ENCODE peak calls at places on chromosomes 1 and 21, in five cellular contexts. G, X, J, T and Y are unnamed samples.

GRCh38 chr1:202210370-202210769 is 16.8 kb downstream of the LGR6 start:
- DNase-seq in G (peak; percentile 8), X (no peak), J (no peak), T (no peak), Y (no peak)

GRCh38 chr1:236009857-236010256 is 55.0 kb downstream of the NID1 start:
- DNase-seq in G (peak; percentile 83), X (no peak), J (no peak), T (no peak), Y (no peak)

GRCh38 chr21:31557421-31557955 is 102.0 kb upstream of the SOD1 start:
- DNase-seq in G (no peak), X (no peak), J (no peak), T (no peak), Y (peak; percentile 57)

GRCh38 chr1:109225248-109226077 is 11.7 kb downstream of the SARS1 start:
- DNase-seq in G (no peak), X (no peak), J (no peak), T (no peak), Y (no peak)

GRCh38 chr1:10424034-10424433 is 6.2 kb upstream of the CENPS start:
- DNase-seq in G (peak; percentile 65), X (peak; percentile 13), J (peak; percentile 16), T (no peak), Y (no peak)

GRCh38 chr1:24126672-24127023 is 14.7 kb upstream of the MYOM3 start:
- DNase-seq in G (no peak), X (no peak), J (no peak), T (no peak), Y (no peak)

GRCh38 chr1:162259859-162260455 is 116.7 kb downstream of the SPATA46 start:
- DNase-seq in G (no peak), X (no peak), J (no peak), T (no peak), Y (no peak)

GRCh38 chr1:150422541-150422940 is 58.6 kb downstream of the RPRD2 start:
- DNase-seq in G (no peak), X (no peak), J (no peak), T (no peak), Y (no peak)

GRCh38 chr1:53736290-53736689 is 2.7 kb downstream of the GLIS1 start:
- DNase-seq in G (peak; percentile 78), X (no peak), J (no peak), T (no peak), Y (no peak)

GRCh38 chr1:41416552-41417334 is 55.5 kb downstream of the FOXO6 start:
- DNase-seq in G (peak; percentile 66), X (peak; percentile 63), J (peak; percentile 48), T (peak; percentile 61), Y (peak; percentile 89)

GRCh38 chr1:203048086-203048485 is 21.8 kb downstream of the PPFIA4 start:
- DNase-seq in G (no peak), X (no peak), J (no peak), T (no peak), Y (no peak)

GRCh38 chr21:36428789-36429671 is 43.8 kb downstream of the CHAF1B start:
- DNase-seq in G (no peak), X (no peak), J (no peak), T (no peak), Y (no peak)

GRCh38 chr1:208272713-208273112 is 28.5 kb upstream of the PLXNA2 start:
- DNase-seq in G (no peak), X (no peak), J (no peak), T (no peak), Y (no peak)

GRCh38 chr1:218711021-218711420 is 365.9 kb downstream of the TGFB2 start:
- DNase-seq in G (peak; percentile 26), X (no peak), J (no peak), T (no peak), Y (no peak)

GRCh38 chr1:87331319-87332269 is 2.9 kb downstream of the LMO4 start:
- DNase-seq in G (peak; percentile 60), X (peak; percentile 83), J (peak; percentile 83), T (no peak), Y (peak; percentile 78)

GRCh38 chr1:91811363-91812025 is 74.5 kb downstream of the TGFBR3 start:
- DNase-seq in G (no peak), X (no peak), J (no peak), T (no peak), Y (no peak)

GRCh38 chr1:228178737-228179720 is 13.4 kb downstream of the IBA57 start:
- DNase-seq in G (peak; percentile 32), X (no peak), J (no peak), T (no peak), Y (no peak)

GRCh38 chr1:95321516-95321915 is 87.5 kb downstream of the RWDD3 start:
- DNase-seq in G (no peak), X (no peak), J (no peak), T (no peak), Y (no peak)

GRCh38 chr1:94490556-94490955 is 51.0 kb downstream of the F3 start:
- DNase-seq in G (no peak), X (no peak), J (no peak), T (no peak), Y (no peak)

GRCh38 chr1:217369271-217369981 is 261.5 kb downstream of the GPATCH2 start:
- DNase-seq in G (no peak), X (no peak), J (no peak), T (no peak), Y (no peak)

GRCh38 chr1:10686404-10687040 is 109.9 kb downstream of the CASZ1 start:
- DNase-seq in G (no peak), X (peak; percentile 31), J (no peak), T (no peak), Y (no peak)

GRCh38 chr1:55631508-55631907 is 416.3 kb upstream of the USP24 start:
- DNase-seq in G (peak; percentile 69), X (no peak), J (no peak), T (no peak), Y (no peak)

GRCh38 chr1:36835696-36836095 is 198.6 kb downstream of the GRIK3 start:
- DNase-seq in G (no peak), X (no peak), J (no peak), T (no peak), Y (no peak)

GRCh38 chr21:20968391-20968790 is 29.8 kb upstream of the NCAM2 start:
- DNase-seq in G (no peak), X (no peak), J (no peak), T (no peak), Y (no peak)

GRCh38 chr1:84436907-84437667 is 38.8 kb downstream of the DNASE2B start:
- DNase-seq in G (no peak), X (no peak), J (no peak), T (no peak), Y (no peak)

GRCh38 chr1:46447499-46448108 is 42.0 kb upstream of the DMBX1 start:
- DNase-seq in G (no peak), X (no peak), J (no peak), T (no peak), Y (peak; percentile 58)

GRCh38 chr1:47756411-47756810 is 240.8 kb downstream of the TRABD2B start:
- DNase-seq in G (no peak), X (no peak), J (no peak), T (no peak), Y (no peak)

GRCh38 chr1:184866991-184867788 is 107.1 kb downstream of the NIBAN1 start:
- DNase-seq in G (peak; percentile 96), X (peak; percentile 41), J (no peak), T (no peak), Y (no peak)

GRCh38 chr1:111463029-111463683 is 10.6 kb upstream of the C1orf162 start:
- DNase-seq in G (peak; percentile 84), X (no peak), J (no peak), T (no peak), Y (peak; percentile 56)

GRCh38 chr1:210099921-210100320 is 132.7 kb upstream of the SERTAD4 start:
- DNase-seq in G (no peak), X (no peak), J (no peak), T (no peak), Y (no peak)

GRCh38 chr1:156744786-156745419 is 4.0 kb upstream of the MRPL24 start:
- DNase-seq in G (no peak), X (no peak), J (no peak), T (no peak), Y (no peak)

GRCh38 chr1:164337885-164338284 is 221.1 kb upstream of the PBX1 start:
- DNase-seq in G (no peak), X (no peak), J (no peak), T (no peak), Y (no peak)

DNA sequence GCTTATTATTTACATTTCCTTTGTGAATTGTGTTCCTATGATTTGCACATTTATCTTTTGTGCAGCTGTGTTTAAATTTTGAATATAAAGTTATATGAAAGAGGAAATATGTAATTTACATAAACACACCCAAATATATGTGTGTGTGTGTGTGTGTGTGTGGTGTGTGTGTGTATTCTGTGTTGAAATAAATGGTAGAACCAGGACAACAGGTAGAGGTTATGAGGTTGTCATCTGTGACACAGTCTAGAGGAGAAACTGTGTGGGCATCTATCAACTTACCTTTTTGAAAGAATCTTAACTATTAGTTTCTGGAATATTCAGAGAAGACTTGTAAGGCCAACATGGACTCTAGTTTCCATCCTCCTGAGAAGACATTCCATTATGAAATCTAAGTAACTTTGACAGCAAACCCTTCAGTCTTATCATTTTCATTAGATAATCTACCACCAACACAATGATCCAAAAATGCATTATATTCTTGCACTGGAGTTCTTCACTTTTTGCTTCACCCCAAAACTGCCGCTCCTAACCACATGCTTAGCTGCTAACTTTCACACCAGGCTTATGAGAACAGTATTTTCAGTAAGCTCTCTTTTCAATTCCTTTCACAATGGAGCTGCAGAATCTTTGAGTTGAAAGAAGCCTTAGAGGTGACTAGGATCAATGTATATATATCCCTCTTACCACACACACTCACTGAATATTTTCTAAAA is 21.7 kb downstream of the PTPRC start:
- DNase-seq in G (no peak), X (no peak), J (no peak), T (no peak), Y (no peak)
- H3K4me1 ChIP-seq in G (peaks cover 9% of the 10 kb centered on the region), X (no peaks in the 10 kb centered on the region), J (no peaks in the 10 kb centered on the region), T (peaks cover 7% of the 10 kb centered on the region), Y (no peaks in the 10 kb centered on the region)

GRCh38 chr1:212138441-212138840 is 102.9 kb downstream of the DTL start:
- DNase-seq in G (no peak), X (no peak), J (no peak), T (no peak), Y (no peak)
- TF ChIP-seq CTCF in G (no peak), X (no peak), J (peak; percentile 36), T (no peak), Y (no peak)

DNA sequence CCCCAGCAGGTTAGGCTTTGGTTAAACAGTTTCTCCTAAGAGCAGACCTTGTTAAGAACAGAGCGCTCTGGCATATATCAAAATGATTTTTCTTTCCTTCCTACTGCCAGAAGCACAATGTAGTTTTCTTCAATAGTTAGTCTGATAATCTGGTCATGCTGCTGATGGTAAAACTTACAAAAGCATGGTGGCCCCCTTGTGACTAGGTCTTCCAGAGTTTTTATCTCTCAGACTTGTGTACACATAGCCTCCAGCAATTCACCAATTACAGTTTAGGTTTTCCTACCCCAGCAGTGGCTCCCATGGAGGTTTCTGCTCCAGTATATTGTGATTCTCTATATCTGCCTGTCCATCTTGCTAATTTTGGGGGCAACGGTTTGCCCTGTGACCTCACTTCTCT is 73.3 kb upstream of the DPH5 start:
- DNase-seq in G (no peak), X (no peak), J (no peak), T (no peak), Y (no peak)
- H3K4me1 ChIP-seq in G (peaks cover 3% of the 10 kb centered on the region), X (no peaks in the 10 kb centered on the region), J (peaks cover 7% of the 10 kb centered on the region), T (no peaks in the 10 kb centered on the region), Y (no peaks in the 10 kb centered on the region)

DNA sequence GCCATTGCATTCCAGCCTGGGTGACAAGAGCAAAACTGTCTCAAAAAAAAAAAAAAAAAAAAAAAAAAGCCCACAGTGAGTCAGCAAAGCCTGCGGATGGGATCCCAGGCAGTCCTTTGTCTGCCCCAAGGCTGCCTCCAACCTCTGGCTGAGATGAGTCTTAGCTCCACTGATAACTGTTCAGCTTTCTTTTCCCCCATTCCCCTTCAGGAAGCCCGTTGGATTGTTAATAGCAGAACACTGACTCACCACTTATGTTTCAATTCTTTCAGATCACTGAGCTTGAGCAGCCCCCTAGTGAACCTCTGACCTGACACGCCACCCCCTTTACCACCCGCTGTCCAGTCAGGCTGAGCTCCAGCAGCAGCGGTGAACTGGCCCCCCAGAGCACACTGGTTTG is 57.5 kb downstream of the ERG start:
- DNase-seq in G (peak; percentile 80), X (no peak), J (no peak), T (no peak), Y (no peak)
- TF ChIP-seq CTCF in G (no peak), X (no peak), J (no peak), T (no peak), Y (no peak)